ENCODE peak calls at places on chromosomes 5 and 9, in seven cellular contexts. G is AG09319, O is EH, Y is progenitor cell of endocrine pancreas, M is occipital lobe, K is fibroblast of mammary gland, W is LHCN-M2. B is an unnamed sample.

GRCh38 chr9:132769895-132770774 is 99.9 kb downstream of the GTF3C4 start:
- DNase-seq in G (no peak), O (peak; percentile 76), Y (peak; percentile 35), M (peak; percentile 27), K (peak; percentile 57), W (peak; percentile 24), B (peak; percentile 73)

GRCh38 chr5:93107828-93108520 is 473.0 kb downstream of the NR2F1-AS1 start:
- DNase-seq in G (peak; percentile 20), O (no peak), Y (no peak), M (no peak), K (no peak), W (no peak), B (no peak)

GRCh38 chr9:135648494-135649410 is 9.4 kb upstream of the GLT6D1 start:
- DNase-seq in G (no peak), O (no peak), Y (no peak), M (no peak), K (no peak), W (no peak), B (no peak)

GRCh38 chr5:71658916-71659661 is 60.0 kb upstream of the CARTPT start:
- DNase-seq in G (no peak), O (no peak), Y (no peak), M (no peak), K (peak; percentile 21), W (peak; percentile 23), B (no peak)

GRCh38 chr5:172957458-172957857 is 1.8 kb upstream of the RPL26L1 start:
- DNase-seq in G (no peak), O (no peak), Y (no peak), M (no peak), K (no peak), W (no peak), B (no peak)

GRCh38 chr9:134214395-134214765 is 50.0 kb upstream of the RNU6ATAC start:
- DNase-seq in G (no peak), O (no peak), Y (no peak), M (no peak), K (no peak), W (no peak), B (no peak)

GRCh38 chr5:28403846-28404245 is 1365.5 kb upstream of the CDH9 start:
- DNase-seq in G (no peak), O (no peak), Y (no peak), M (no peak), K (no peak), W (no peak), B (peak; percentile 88)

GRCh38 chr5:156956321-156956720 is 6.7 kb downstream of the TIMD4 start:
- DNase-seq in G (no peak), O (no peak), Y (no peak), M (no peak), K (no peak), W (no peak), B (no peak)

GRCh38 chr5:109865636-109866035 is 175.9 kb downstream of the MAN2A1 start:
- DNase-seq in G (peak; percentile 83), O (peak; percentile 90), Y (no peak), M (peak; percentile 40), K (peak; percentile 99), W (peak; percentile 99), B (peak; percentile 97)

GRCh38 chr5:160175438-160176218 is 53.7 kb upstream of the FABP6 start:
- DNase-seq in G (no peak), O (no peak), Y (no peak), M (peak; percentile 65), K (peak; percentile 27), W (peak; percentile 78), B (peak; percentile 77)

GRCh38 chr9:70415041-70415440 is 584 bp upstream of the KLF9 start:
- DNase-seq in G (no peak), O (no peak), Y (no peak), M (no peak), K (no peak), W (no peak), B (no peak)

GRCh38 chr5:74865799-74866652 is at the start of gene FAM169A:
- DNase-seq in G (no peak), O (peak; percentile 57), Y (peak; percentile 52), M (peak; percentile 47), K (peak; percentile 11), W (peak; percentile 28), B (peak; percentile 81)

GRCh38 chr5:83443539-83443938 is 28.0 kb upstream of the VCAN start:
- DNase-seq in G (no peak), O (no peak), Y (no peak), M (no peak), K (no peak), W (no peak), B (no peak)

GRCh38 chr9:134518004-134518606 is 123.5 kb upstream of the COL5A1 start:
- DNase-seq in G (no peak), O (peak; percentile 64), Y (no peak), M (no peak), K (peak; percentile 83), W (no peak), B (no peak)

GRCh38 chr9:113577525-113578261 is 114.2 kb downstream of the RGS3 start:
- DNase-seq in G (no peak), O (peak; percentile 77), Y (no peak), M (no peak), K (peak; percentile 79), W (peak; percentile 78), B (peak; percentile 66)

GRCh38 chr5:140700177-140701144 is at the start of gene ZMAT2:
- DNase-seq in G (peak; percentile 96), O (peak; percentile 99), Y (peak; percentile 72), M (peak; percentile 93), K (peak; percentile 99), W (peak; percentile 96), B (peak; percentile 98)

GRCh38 chr5:180078348-180078747 is 6.8 kb upstream of the RNF130 start:
- DNase-seq in G (no peak), O (no peak), Y (no peak), M (no peak), K (no peak), W (peak; percentile 69), B (no peak)

GRCh38 chr9:94829380-94830070 is 103.0 kb downstream of the AOPEP start:
- DNase-seq in G (no peak), O (no peak), Y (no peak), M (no peak), K (no peak), W (peak; percentile 83), B (no peak)

GRCh38 chr9:21777701-21778100 is 24.7 kb upstream of the MTAP start:
- DNase-seq in G (peak; percentile 49), O (peak; percentile 93), Y (no peak), M (no peak), K (peak; percentile 88), W (peak; percentile 70), B (peak; percentile 59)

GRCh38 chr9:133341369-133342082 is 5.5 kb upstream of the SURF6 start:
- DNase-seq in G (no peak), O (no peak), Y (no peak), M (no peak), K (no peak), W (no peak), B (no peak)

GRCh38 chr5:129511291-129511690 is 51.2 kb downstream of the ADAMTS19 start:
- DNase-seq in G (no peak), O (no peak), Y (no peak), M (no peak), K (peak; percentile 17), W (peak; percentile 22), B (peak; percentile 13)

GRCh38 chr9:82115900-82116299 is 127.3 kb downstream of the SPATA31D1 start:
- DNase-seq in G (no peak), O (no peak), Y (no peak), M (no peak), K (no peak), W (no peak), B (no peak)

GRCh38 chr9:135989722-135990467 is 28.7 kb upstream of the UBAC1 start:
- DNase-seq in G (no peak), O (no peak), Y (no peak), M (peak; percentile 28), K (no peak), W (no peak), B (no peak)

GRCh38 chr5:127878174-127878750 is 175.1 kb downstream of the CCDC192 start:
- DNase-seq in G (no peak), O (peak; percentile 63), Y (no peak), M (no peak), K (peak; percentile 57), W (peak; percentile 69), B (peak; percentile 51)

GRCh38 chr9:81492710-81493447 is 196.5 kb downstream of the TLE1 start:
- DNase-seq in G (peak; percentile 90), O (peak; percentile 97), Y (no peak), M (no peak), K (peak; percentile 97), W (peak; percentile 97), B (peak; percentile 96)

GRCh38 chr5:43156388-43156787 is 35.6 kb upstream of the NIM1K start:
- DNase-seq in G (no peak), O (no peak), Y (no peak), M (no peak), K (peak; percentile 86), W (no peak), B (peak; percentile 34)

GRCh38 chr9:113573303-113573958 is 109.9 kb downstream of the RGS3 start:
- DNase-seq in G (no peak), O (no peak), Y (no peak), M (no peak), K (no peak), W (no peak), B (no peak)